ENCODE peak calls at places on chromosomes 2 and 18, in eight cellular contexts. J, V, Y, R, F, N, U and P are unnamed samples.

GRCh38 chr2:222714361-222715256 is 43.2 kb downstream of the MOGAT1 start:
- DNase-seq in J (no peak), V (no peak), Y (no peak), R (peak), F (no peak), N (no peak), U (no peak), P (peak)

GRCh38 chr2:64021578-64021977 is 2.4 kb upstream of the VPS54 start:
- DNase-seq in J (no peak), V (peak), Y (peak), R (no peak), F (no peak), N (no peak), U (no peak), P (peak)

GRCh38 chr2:5932556-5933469 is 240.6 kb downstream of the SOX11 start:
- DNase-seq in J (no peak), V (no peak), Y (no peak), R (no peak), F (no peak), N (no peak), U (no peak), P (no peak)

GRCh38 chr18:12647773-12648172 is 10.1 kb downstream of the SPIRE1 start:
- DNase-seq in J (no peak), V (no peak), Y (no peak), R (no peak), F (no peak), N (peak), U (no peak), P (no peak)

GRCh38 chr18:34023471-34023870 is 201.2 kb downstream of the NOL4 start:
- DNase-seq in J (peak), V (no peak), Y (peak), R (no peak), F (peak), N (peak), U (no peak), P (no peak)

GRCh38 chr2:216603010-216603883 is 30.0 kb upstream of the IGFBP2 start:
- DNase-seq in J (no peak), V (no peak), Y (no peak), R (peak), F (no peak), N (no peak), U (peak), P (no peak)

GRCh38 chr2:70561893-70562292 is 8.3 kb upstream of the TGFA start:
- DNase-seq in J (peak), V (no peak), Y (no peak), R (no peak), F (no peak), N (no peak), U (peak), P (no peak)

GRCh38 chr2:239700946-239701345 is 300.1 kb upstream of the HDAC4 start:
- DNase-seq in J (no peak), V (no peak), Y (no peak), R (no peak), F (no peak), N (no peak), U (no peak), P (no peak)

GRCh38 chr18:55731594-55732042 is 143.6 kb upstream of the TCF4 start:
- DNase-seq in J (peak), V (no peak), Y (peak), R (no peak), F (no peak), N (no peak), U (no peak), P (no peak)

GRCh38 chr2:37847792-37848191 is 77.3 kb upstream of the RMDN2 start:
- DNase-seq in J (no peak), V (no peak), Y (no peak), R (no peak), F (no peak), N (no peak), U (no peak), P (no peak)

GRCh38 chr2:4420032-4420431 is 716.7 kb downstream of the DCDC2C start:
- DNase-seq in J (no peak), V (no peak), Y (no peak), R (no peak), F (peak), N (no peak), U (no peak), P (no peak)

GRCh38 chr2:25960920-25961319 is 21.4 kb downstream of the KIF3C start:
- DNase-seq in J (peak), V (peak), Y (peak), R (peak), F (no peak), N (no peak), U (peak), P (no peak)

GRCh38 chr2:235026649-235027557 is 75.1 kb downstream of the SH3BP4 start:
- DNase-seq in J (peak), V (peak), Y (peak), R (peak), F (peak), N (no peak), U (peak), P (no peak)

GRCh38 chr2:60158262-60158661 is 395.2 kb downstream of the BCL11A start:
- DNase-seq in J (no peak), V (no peak), Y (no peak), R (no peak), F (no peak), N (no peak), U (no peak), P (no peak)

GRCh38 chr2:63257473-63257872 is 206.8 kb downstream of the OTX1 start:
- DNase-seq in J (no peak), V (no peak), Y (no peak), R (no peak), F (no peak), N (no peak), U (no peak), P (no peak)

GRCh38 chr18:8786766-8787670 is 81.7 kb downstream of the MTCL1 start:
- DNase-seq in J (no peak), V (peak), Y (no peak), R (no peak), F (peak), N (no peak), U (no peak), P (no peak)

GRCh38 chr2:172739651-172740050 is 4.0 kb downstream of the RAPGEF4 start:
- DNase-seq in J (no peak), V (no peak), Y (no peak), R (no peak), F (no peak), N (no peak), U (no peak), P (no peak)

GRCh38 chr2:172038604-172039003 is 38.9 kb downstream of the METAP1D start:
- DNase-seq in J (peak), V (no peak), Y (peak), R (no peak), F (no peak), N (no peak), U (peak), P (no peak)

GRCh38 chr18:75211002-75211621 is 515 bp downstream of the TSHZ1 start:
- DNase-seq in J (peak), V (peak), Y (peak), R (peak), F (peak), N (no peak), U (no peak), P (peak)

GRCh38 chr2:196294510-196294909 is 123.1 kb upstream of the STK17B start:
- DNase-seq in J (peak), V (no peak), Y (no peak), R (no peak), F (no peak), N (no peak), U (peak), P (no peak)

GRCh38 chr2:198017068-198017467 is 212.7 kb downstream of the PLCL1 start:
- DNase-seq in J (no peak), V (peak), Y (no peak), R (no peak), F (no peak), N (no peak), U (no peak), P (no peak)

GRCh38 chr2:41364842-41365241 is 683.0 kb upstream of the PKDCC start:
- DNase-seq in J (no peak), V (no peak), Y (no peak), R (no peak), F (no peak), N (no peak), U (no peak), P (no peak)

GRCh38 chr2:149733936-149734685 is 146.5 kb upstream of the MMADHC start:
- DNase-seq in J (peak), V (peak), Y (peak), R (no peak), F (no peak), N (no peak), U (peak), P (no peak)

GRCh38 chr2:27830616-27831120 is 59.1 kb downstream of the MRPL33 start:
- DNase-seq in J (no peak), V (peak), Y (no peak), R (no peak), F (no peak), N (no peak), U (peak), P (no peak)

GRCh38 chr18:37578182-37578678 is 12.6 kb upstream of the CELF4 start:
- DNase-seq in J (no peak), V (no peak), Y (no peak), R (no peak), F (peak), N (no peak), U (no peak), P (no peak)

GRCh38 chr2:101002562-101003277 is 631 bp downstream of the RPL31 start:
- DNase-seq in J (peak), V (peak), Y (no peak), R (peak), F (no peak), N (no peak), U (peak), P (peak)

GRCh38 chr2:128305555-128306080 is 13.1 kb downstream of the HS6ST1 start:
- DNase-seq in J (peak), V (no peak), Y (peak), R (no peak), F (no peak), N (no peak), U (peak), P (no peak)

GRCh38 chr2:64538764-64539433 is 14.8 kb downstream of the AFTPH start:
- DNase-seq in J (peak), V (no peak), Y (peak), R (no peak), F (no peak), N (no peak), U (no peak), P (no peak)

GRCh38 chr2:25821225-25822056 is 56.8 kb downstream of the ASXL2 start:
- DNase-seq in J (no peak), V (peak), Y (peak), R (peak), F (no peak), N (no peak), U (peak), P (no peak)

GRCh38 chr2:233387667-233388528 is 33.6 kb downstream of the DGKD start:
- DNase-seq in J (peak), V (peak), Y (peak), R (peak), F (no peak), N (no peak), U (no peak), P (peak)

GRCh38 chr2:128425731-128426620 is 107.3 kb upstream of the HS6ST1 start:
- DNase-seq in J (no peak), V (no peak), Y (peak), R (peak), F (peak), N (peak), U (peak), P (no peak)

GRCh38 chr2:224922142-224922727 is 120.0 kb downstream of the DOCK10 start:
- DNase-seq in J (no peak), V (no peak), Y (peak), R (no peak), F (no peak), N (no peak), U (no peak), P (no peak)

GRCh38 chr2:208983476-208983875 is 440.4 kb upstream of the MAP2 start:
- DNase-seq in J (no peak), V (no peak), Y (no peak), R (no peak), F (no peak), N (no peak), U (no peak), P (no peak)

GRCh38 chr2:119292226-119292625 is 68.6 kb downstream of the STEAP3 start:
- DNase-seq in J (no peak), V (no peak), Y (peak), R (peak), F (no peak), N (no peak), U (peak), P (peak)

GRCh38 chr2:75500633-75501032 is 60.1 kb downstream of the EVA1A start:
- DNase-seq in J (peak), V (peak), Y (peak), R (peak), F (no peak), N (no peak), U (peak), P (no peak)

DNA sequence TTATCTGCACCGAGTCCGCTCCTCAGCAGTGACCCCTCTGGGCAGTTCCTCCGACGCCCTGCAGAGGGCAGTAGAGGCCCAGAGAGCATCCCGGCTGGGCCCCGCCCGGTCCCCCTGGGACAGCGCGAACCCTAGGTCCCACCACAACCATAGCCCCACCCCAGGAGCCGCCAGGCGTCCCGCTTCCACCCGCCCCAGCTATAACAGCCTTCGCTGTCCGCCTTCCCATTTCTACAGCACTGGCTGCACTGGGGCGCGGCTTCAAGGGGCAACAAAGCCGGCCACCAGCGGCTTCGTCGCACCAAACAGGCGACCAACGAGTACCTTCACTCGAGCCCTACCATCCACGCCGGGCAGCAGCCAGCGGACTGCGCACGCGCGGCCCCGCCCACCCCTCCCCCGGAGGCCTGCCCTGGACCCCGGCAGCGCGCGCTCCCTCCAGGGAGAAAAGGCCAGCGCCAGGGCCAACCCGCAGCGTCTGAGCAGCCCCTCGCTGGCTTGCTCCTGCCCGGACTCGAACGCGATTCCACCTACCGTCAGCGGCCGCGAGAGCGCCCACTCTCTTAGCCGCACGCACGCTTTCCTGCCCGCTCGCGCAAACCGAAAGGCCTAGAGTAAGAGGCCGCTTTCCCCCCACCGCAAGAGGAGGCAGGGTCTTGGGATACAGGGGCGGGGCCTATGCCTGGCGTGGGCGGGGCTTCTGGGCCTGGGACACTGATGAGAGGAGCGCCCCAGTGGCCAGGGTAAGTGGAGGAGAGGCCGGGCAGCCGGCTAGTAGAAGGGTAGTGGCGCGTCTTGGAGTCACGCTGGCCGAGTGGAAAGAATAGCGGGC is at the start of gene NHEJ1:
- DNase-seq in J (peak), V (peak), Y (peak), R (peak), F (peak), N (peak), U (peak), P (peak)
- H3K9ac ChIP-seq in J (peak), V (peak), Y (peak), R (peak), F (peak), N (peak), U (peak), P (peak)

GRCh38 chr2:10524841-10525572 is 76.9 kb upstream of the ODC1 start:
- DNase-seq in J (no peak), V (no peak), Y (no peak), R (no peak), F (peak), N (no peak), U (no peak), P (no peak)
- H3K9ac ChIP-seq in J (no peak), V (no peak), Y (no peak), R (no peak), F (no peak), N (no peak), U (no peak), P (no peak)

DNA sequence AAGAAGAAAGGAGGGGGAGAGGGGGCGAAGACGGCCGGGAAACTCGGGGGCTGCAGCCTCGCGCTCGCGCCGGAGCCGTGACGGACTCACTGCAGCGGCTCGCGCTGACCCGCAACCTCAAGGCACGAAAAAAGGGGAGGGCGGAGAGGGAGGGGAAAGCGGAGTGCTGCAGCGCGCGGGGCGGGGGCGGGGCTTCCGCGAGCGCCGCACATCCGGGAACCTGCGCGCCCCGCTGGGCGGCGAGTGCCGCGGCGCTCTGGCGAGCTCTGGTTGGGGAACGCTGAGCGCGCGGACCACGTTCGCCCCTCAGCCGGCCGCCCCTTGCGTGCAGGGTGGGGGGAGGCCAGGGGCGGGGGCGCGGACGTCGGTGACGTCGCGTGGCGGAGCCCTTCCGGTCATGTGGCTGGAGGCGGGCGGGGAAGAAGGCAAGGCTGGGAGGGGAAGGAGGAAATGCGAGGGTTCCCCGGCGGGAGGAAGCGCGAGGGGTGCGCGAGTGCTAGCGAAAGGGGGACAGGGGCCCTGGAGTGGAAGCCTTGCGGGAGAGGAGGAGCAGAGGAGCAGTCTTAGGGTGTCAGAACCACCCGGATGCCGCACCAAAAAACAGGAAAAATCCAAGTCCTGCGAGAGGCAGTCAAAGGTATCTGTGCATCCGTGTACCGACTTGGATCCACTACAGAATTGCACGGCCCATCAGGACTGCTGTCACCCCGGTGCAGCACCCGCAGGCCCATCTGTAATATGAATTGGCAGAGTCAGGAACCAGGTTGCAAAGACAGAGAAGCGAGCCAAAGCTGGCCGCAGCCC is at the start of gene PPP3R1:
- DNase-seq in J (peak), V (peak), Y (peak), R (peak), F (peak), N (peak), U (peak), P (peak)
- H3K9ac ChIP-seq in J (peak), V (peak), Y (peak), R (peak), F (peak), N (peak), U (peak), P (peak)

DNA sequence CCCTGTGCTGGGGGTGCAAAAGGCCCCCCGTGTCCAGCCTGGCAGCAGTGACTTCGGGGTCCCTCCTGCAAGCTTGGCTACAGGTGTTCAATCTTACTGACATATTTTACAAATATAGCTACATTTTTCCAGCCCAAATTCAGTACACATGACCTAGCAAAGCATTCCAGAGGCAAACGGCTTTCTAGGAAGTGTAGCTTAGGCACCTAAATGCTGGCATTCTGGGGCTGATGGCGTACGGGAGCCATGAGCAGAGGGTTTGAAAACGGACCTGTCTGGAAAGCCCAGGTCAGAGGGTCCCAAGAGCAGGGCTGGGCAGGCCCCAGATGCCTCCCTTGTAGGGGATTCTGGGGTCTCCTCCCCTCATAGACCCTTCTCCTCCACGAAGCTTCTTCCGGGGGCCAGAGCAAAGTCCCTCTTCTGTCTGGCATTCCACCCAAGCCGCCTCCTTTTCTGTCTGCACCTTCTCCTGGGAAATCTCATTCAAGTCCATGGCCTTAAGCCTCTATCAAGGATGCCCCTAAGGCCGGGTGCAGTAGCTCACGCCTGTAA is 63.3 kb upstream of the ASAP2 start:
- DNase-seq in J (peak), V (no peak), Y (no peak), R (no peak), F (no peak), N (no peak), U (no peak), P (no peak)
- H3K9ac ChIP-seq in J (peak), V (no peak), Y (peak), R (no peak), F (no peak), N (no peak), U (peak), P (peak)

GRCh38 chr2:1740714-1741584 is 3.4 kb downstream of the PXDN start:
- DNase-seq in J (no peak), V (no peak), Y (no peak), R (no peak), F (peak), N (no peak), U (no peak), P (no peak)
- H3K9ac ChIP-seq in J (no peak), V (no peak), Y (no peak), R (no peak), F (no peak), N (no peak), U (no peak), P (no peak)

GRCh38 chr2:20509766-20510490 is 63.1 kb downstream of the RHOB start:
- DNase-seq in J (peak), V (no peak), Y (peak), R (no peak), F (peak), N (peak), U (no peak), P (peak)
- H3K9ac ChIP-seq in J (no peak), V (no peak), Y (no peak), R (no peak), F (no peak), N (no peak), U (no peak), P (peak)

DNA sequence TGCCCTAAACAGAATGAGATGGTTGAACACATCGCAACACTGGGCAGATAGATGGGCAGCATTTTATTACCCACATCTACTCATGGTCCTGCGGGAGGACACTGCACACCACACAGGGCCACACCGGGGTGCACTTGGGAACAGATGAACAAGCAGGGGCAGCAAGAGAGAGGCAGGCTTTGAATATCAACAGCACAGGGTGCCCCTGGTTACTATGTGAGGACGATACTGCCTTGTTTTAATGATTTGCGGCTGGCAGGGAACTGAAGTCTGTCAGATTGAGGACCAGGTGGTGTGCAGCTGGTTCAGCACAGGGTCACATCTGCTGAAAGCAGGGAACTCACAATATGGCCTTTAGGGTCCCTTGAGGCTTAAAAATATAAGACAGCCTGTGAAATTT is 195.7 kb downstream of the PIEZO2 start:
- DNase-seq in J (no peak), V (no peak), Y (no peak), R (no peak), F (no peak), N (no peak), U (no peak), P (no peak)
- H3K9ac ChIP-seq in J (no peak), V (no peak), Y (no peak), R (no peak), F (no peak), N (no peak), U (no peak), P (no peak)

GRCh38 chr2:144401036-144401435 is 118.9 kb downstream of the ZEB2 start:
- DNase-seq in J (no peak), V (no peak), Y (no peak), R (no peak), F (no peak), N (no peak), U (no peak), P (no peak)
- H3K9ac ChIP-seq in J (no peak), V (no peak), Y (no peak), R (no peak), F (no peak), N (no peak), U (no peak), P (no peak)